ENCODE peak calls at places on chromosomes 12 and 14, in ten cellular contexts. I is naive thymus-derived CD4-positive, alpha-beta T cell; Q is endothelial cell of umbilical vein; R is CD8-positive, alpha-beta memory T cell; V is foreskin keratinocyte; U is aorta; E is right lobe of liver; M is CD4-positive, alpha-beta memory T cell; Z is HCT116; K is psoas muscle. P is an unnamed sample. For H3K4me1, the result is how much of the 10 kb centered on the place peaks cover.

GRCh38 chr14:51168220-51168613 is 71.8 kb upstream of the TMX1 start:
- DNase-seq in I (no peak), U (no peak), K (no peak), R (no peak), V (no peak), Q (no peak), Z (no peak), M (no peak), E (no peak), P (no peak)

GRCh38 chr14:83994020-83994419 is 1535.9 kb upstream of the FLRT2 start:
- DNase-seq in R (no peak), K (no peak), I (no peak), U (no peak), E (no peak), M (no peak), V (peak), Z (no peak), Q (no peak), P (no peak)

GRCh38 chr14:35766700-35767082 is 42.4 kb downstream of the RALGAPA1 start:
- DNase-seq in V (no peak), M (no peak), K (no peak), Z (no peak), E (no peak), Q (no peak), R (no peak), U (no peak), I (peak), P (no peak)

GRCh38 chr14:75460402-75460801 is 32.6 kb downstream of the JDP2 start:
- DNase-seq in V (no peak), I (no peak), M (no peak), Q (no peak), E (no peak), U (no peak), K (no peak), R (no peak), Z (no peak), P (no peak)

GRCh38 chr12:89775336-89776005 is 66.8 kb upstream of the ATP2B1 start:
- DNase-seq in Q (no peak), U (no peak), K (no peak), V (peak), E (no peak), M (no peak), Z (no peak), R (no peak), I (no peak), P (no peak)

GRCh38 chr12:94769040-94769420 is 118.7 kb upstream of the TMCC3 start:
- DNase-seq in K (no peak), I (no peak), M (no peak), Z (no peak), Q (peak), U (no peak), R (no peak), V (no peak), E (no peak), P (no peak)

GRCh38 chr14:104383931-104384775 is 195.4 kb upstream of the C14orf180 start:
- DNase-seq in K (no peak), M (no peak), Q (no peak), E (peak), Z (no peak), R (no peak), I (no peak), V (no peak), U (peak), P (peak)

GRCh38 chr14:31243860-31244259 is 36.3 kb upstream of the HECTD1 start:
- DNase-seq in E (no peak), V (peak), M (no peak), Q (no peak), U (no peak), Z (peak), I (no peak), R (no peak), K (no peak), P (peak)

GRCh38 chr12:122876724-122877123 is 19.2 kb downstream of the VPS37B start:
- DNase-seq in R (no peak), E (no peak), U (no peak), I (no peak), V (no peak), K (no peak), Z (no peak), Q (no peak), M (no peak), P (no peak)

GRCh38 chr14:81535399-81536124 is 1.9 kb upstream of the SEL1L start:
- DNase-seq in I (no peak), U (no peak), E (no peak), M (no peak), R (no peak), Q (no peak), V (no peak), Z (no peak), K (no peak), P (no peak)
- H3K4me1 ChIP-seq in I (under half), U (under half), E (under half), M (under half), R (under half), Q (under half), V (under half), Z (under half), K (under half), P (under half)

GRCh38 chr12:123942277-123942653 is 30.4 kb downstream of the CCDC92 start:
- DNase-seq in E (no peak), Z (no peak), Q (peak), I (no peak), M (no peak), K (no peak), R (no peak), V (no peak), U (no peak), P (no peak)
- H3K27ac ChIP-seq in E (no peak), Z (no peak), Q (peak), I (no peak), M (no peak), K (no peak), R (no peak), V (no peak), U (no peak), P (no peak)

DNA sequence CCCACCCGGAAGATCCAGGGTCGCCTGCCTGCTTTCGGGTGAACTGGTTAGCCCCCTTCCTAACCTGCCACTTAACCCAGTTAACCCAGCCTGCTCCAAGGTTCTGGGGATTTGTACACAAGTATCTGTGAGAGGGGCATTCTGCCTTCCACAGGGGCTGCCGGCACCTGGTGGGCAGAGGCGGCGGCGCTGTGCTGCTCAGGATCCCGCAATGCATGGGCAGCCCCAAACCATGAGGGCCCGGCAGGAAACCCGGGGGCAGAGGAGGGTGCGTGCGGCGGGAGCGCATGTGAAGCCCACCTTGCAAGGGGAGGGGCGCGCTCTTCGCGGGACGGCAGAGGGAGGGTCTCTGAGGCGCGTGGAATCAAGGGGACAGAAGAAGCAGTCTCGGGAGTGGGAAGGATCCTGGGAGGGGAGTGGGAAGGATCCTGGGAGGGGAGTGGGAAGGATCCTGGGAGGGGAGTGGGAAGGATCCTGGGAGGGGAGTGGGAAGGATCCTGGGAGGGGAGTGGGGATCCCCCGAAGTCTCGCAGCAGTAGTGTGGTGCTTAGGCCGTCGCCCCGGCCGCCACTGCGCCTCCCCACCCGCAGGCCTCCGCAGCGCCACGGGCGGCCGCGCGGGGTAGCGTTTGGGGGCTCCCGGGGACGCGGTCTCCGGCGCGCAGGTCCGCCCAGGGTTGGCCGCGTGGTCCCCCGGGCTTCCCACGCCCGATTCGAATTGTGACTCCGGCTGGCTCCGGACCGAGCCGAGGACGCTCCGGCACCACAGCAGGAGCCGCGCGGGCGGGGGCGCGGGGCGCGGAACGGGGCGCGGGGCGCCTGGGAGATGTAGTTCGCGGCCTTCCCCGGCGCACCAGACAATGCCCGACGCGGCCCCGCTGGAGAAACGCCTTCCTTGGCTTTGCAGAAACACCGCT is 4.9 kb upstream of the MTA1 start:
- DNase-seq in Z (no peak), M (peak), I (peak), E (no peak), R (peak), K (peak), Q (peak), V (peak), U (peak), P (peak)
- H3K4me1 ChIP-seq in Z (under half), M (under half), I (under half), E (under half), R (under half), K (under half), Q (under half), V (under half), U (under half), P (under half)

DNA sequence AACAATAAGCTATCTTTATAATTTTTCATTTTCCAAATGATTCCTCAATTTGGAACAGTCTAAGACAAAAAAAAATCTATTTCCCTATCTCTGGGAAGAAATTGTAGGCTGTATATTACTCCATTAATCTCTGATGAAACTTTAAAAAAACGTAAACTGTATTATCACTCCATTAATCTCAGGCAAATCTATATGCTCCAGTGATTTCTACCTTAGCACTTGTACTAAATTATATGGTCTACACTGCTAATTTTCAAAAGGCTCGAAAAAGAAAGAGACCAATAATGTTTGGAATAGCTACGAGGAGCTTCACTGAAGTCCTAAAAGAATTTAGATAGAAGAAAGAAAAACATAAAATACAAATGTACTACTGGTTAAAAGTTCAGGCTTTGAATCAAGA is 19.7 kb downstream of the MED13L start:
- DNase-seq in M (no peak), Q (no peak), V (no peak), I (no peak), Z (no peak), R (no peak), K (no peak), E (no peak), U (no peak), P (no peak)
- H3K27ac ChIP-seq in M (no peak), Q (no peak), V (no peak), I (no peak), Z (no peak), R (no peak), K (peak), E (no peak), U (no peak), P (no peak)